ENCODE peak calls at places on chromosomes 5 and 9, in five cellular contexts. One of them, this sample, is unnamed.

GRCh38 chr5:10506535-10506934 is 57.3 kb upstream of the ANKRD33B start:
- DNase-seq in tibial nerve: no peak
- DNase-seq in WTC11: no peak
- DNase-seq in HCT116: no peak
- DNase-seq in mesothelial cell of epicardium: no peak
- DNase-seq in this sample: no peak

GRCh38 chr5:16902846-16903245 is 33.2 kb downstream of the MYO10 start:
- DNase-seq in HCT116: no peak
- DNase-seq in tibial nerve: no peak
- DNase-seq in WTC11: no peak
- DNase-seq in mesothelial cell of epicardium: no peak
- DNase-seq in this sample: peak

GRCh38 chr9:131349881-131350563 is 43.9 kb upstream of the PRRC2B start:
- DNase-seq in WTC11: peak
- DNase-seq in HCT116: peak
- DNase-seq in tibial nerve: peak
- DNase-seq in mesothelial cell of epicardium: peak
- DNase-seq in this sample: peak

GRCh38 chr5:51208291-51208690 is 175.0 kb upstream of the ISL1 start:
- DNase-seq in WTC11: no peak
- DNase-seq in mesothelial cell of epicardium: no peak
- DNase-seq in tibial nerve: no peak
- DNase-seq in HCT116: no peak
- DNase-seq in this sample: no peak

GRCh38 chr9:73810585-73811215 is 659.0 kb downstream of the ANXA1 start:
- DNase-seq in HCT116: no peak
- DNase-seq in tibial nerve: no peak
- DNase-seq in mesothelial cell of epicardium: no peak
- DNase-seq in WTC11: no peak
- DNase-seq in this sample: peak

GRCh38 chr9:14911046-14911445 is 818 bp upstream of the FREM1 start:
- DNase-seq in WTC11: no peak
- DNase-seq in HCT116: no peak
- DNase-seq in mesothelial cell of epicardium: no peak
- DNase-seq in tibial nerve: no peak
- DNase-seq in this sample: no peak

GRCh38 chr9:113376634-113377531 is at the start of gene HDHD3:
- DNase-seq in WTC11: peak
- DNase-seq in HCT116: peak
- DNase-seq in tibial nerve: peak
- DNase-seq in mesothelial cell of epicardium: peak
- DNase-seq in this sample: peak

GRCh38 chr9:36101916-36102741 is 34.4 kb upstream of the GLIPR2 start:
- DNase-seq in WTC11: no peak
- DNase-seq in tibial nerve: no peak
- DNase-seq in HCT116: peak
- DNase-seq in mesothelial cell of epicardium: no peak
- DNase-seq in this sample: peak

GRCh38 chr9:109162652-109163051 is 4.4 kb downstream of the FRRS1L start:
- DNase-seq in mesothelial cell of epicardium: no peak
- DNase-seq in tibial nerve: no peak
- DNase-seq in WTC11: no peak
- DNase-seq in HCT116: no peak
- DNase-seq in this sample: no peak

GRCh38 chr5:119356384-119357188 is 767 bp downstream of the TNFAIP8 start:
- DNase-seq in HCT116: no peak
- DNase-seq in tibial nerve: no peak
- DNase-seq in WTC11: no peak
- DNase-seq in mesothelial cell of epicardium: no peak
- DNase-seq in this sample: peak

GRCh38 chr5:132083065-132083678 is 9.6 kb downstream of the CSF2 start:
- DNase-seq in HCT116: no peak
- DNase-seq in mesothelial cell of epicardium: no peak
- DNase-seq in tibial nerve: no peak
- DNase-seq in WTC11: no peak
- DNase-seq in this sample: no peak

GRCh38 chr9:76658510-76659231 is 105.6 kb upstream of the PCA3 start:
- DNase-seq in WTC11: no peak
- DNase-seq in mesothelial cell of epicardium: no peak
- DNase-seq in HCT116: peak
- DNase-seq in tibial nerve: no peak
- DNase-seq in this sample: peak

GRCh38 chr9:106697799-106698591 is 165.0 kb upstream of the ZNF462 start:
- DNase-seq in tibial nerve: peak
- DNase-seq in mesothelial cell of epicardium: peak
- DNase-seq in WTC11: peak
- DNase-seq in HCT116: no peak
- DNase-seq in this sample: peak

GRCh38 chr5:115209279-115209678 is 39.6 kb upstream of the TRIM36 start:
- DNase-seq in mesothelial cell of epicardium: no peak
- DNase-seq in HCT116: no peak
- DNase-seq in tibial nerve: no peak
- DNase-seq in WTC11: no peak
- DNase-seq in this sample: no peak

GRCh38 chr5:23977996-23978395 is 470.6 kb downstream of the PRDM9 start:
- DNase-seq in WTC11: peak
- DNase-seq in mesothelial cell of epicardium: no peak
- DNase-seq in tibial nerve: no peak
- DNase-seq in HCT116: no peak
- DNase-seq in this sample: peak

GRCh38 chr5:51398875-51399635 is 15.8 kb downstream of the ISL1 start:
- DNase-seq in WTC11: peak
- DNase-seq in HCT116: no peak
- DNase-seq in mesothelial cell of epicardium: no peak
- DNase-seq in tibial nerve: no peak
- DNase-seq in this sample: no peak

GRCh38 chr5:58922392-58923171 is 339.7 kb downstream of the RAB3C start:
- DNase-seq in mesothelial cell of epicardium: no peak
- DNase-seq in HCT116: no peak
- DNase-seq in tibial nerve: peak
- DNase-seq in WTC11: no peak
- DNase-seq in this sample: no peak

GRCh38 chr5:150511641-150512367 is 3.9 kb downstream of the NDST1 start:
- DNase-seq in HCT116: no peak
- DNase-seq in tibial nerve: peak
- DNase-seq in mesothelial cell of epicardium: no peak
- DNase-seq in WTC11: peak
- DNase-seq in this sample: peak

GRCh38 chr9:95156074-95156473 is 161.4 kb downstream of the FANCC start:
- DNase-seq in mesothelial cell of epicardium: no peak
- DNase-seq in WTC11: no peak
- DNase-seq in HCT116: no peak
- DNase-seq in tibial nerve: no peak
- DNase-seq in this sample: no peak

GRCh38 chr9:14912849-14913248 is 2.6 kb upstream of the FREM1 start:
- DNase-seq in HCT116: no peak
- DNase-seq in tibial nerve: no peak
- DNase-seq in mesothelial cell of epicardium: no peak
- DNase-seq in WTC11: no peak
- DNase-seq in this sample: no peak

GRCh38 chr5:8134609-8135008 is 265.7 kb downstream of the MTRR start:
- DNase-seq in mesothelial cell of epicardium: no peak
- DNase-seq in WTC11: no peak
- DNase-seq in tibial nerve: no peak
- DNase-seq in HCT116: no peak
- DNase-seq in this sample: no peak

GRCh38 chr5:78745985-78746384 is 97.4 kb upstream of the LHFPL2 start:
- DNase-seq in mesothelial cell of epicardium: no peak
- DNase-seq in tibial nerve: no peak
- DNase-seq in HCT116: no peak
- DNase-seq in WTC11: no peak
- DNase-seq in this sample: no peak

GRCh38 chr9:14829204-14829603 is 81.0 kb downstream of the FREM1 start:
- DNase-seq in HCT116: no peak
- DNase-seq in mesothelial cell of epicardium: no peak
- DNase-seq in tibial nerve: no peak
- DNase-seq in WTC11: no peak
- DNase-seq in this sample: no peak

GRCh38 chr5:102241809-102242421 is 54.2 kb downstream of the SLCO4C1 start:
- DNase-seq in tibial nerve: no peak
- DNase-seq in WTC11: no peak
- DNase-seq in HCT116: no peak
- DNase-seq in mesothelial cell of epicardium: no peak
- DNase-seq in this sample: no peak

GRCh38 chr5:35855221-35855620 is 1.5 kb upstream of the IL7R start:
- DNase-seq in tibial nerve: no peak
- DNase-seq in mesothelial cell of epicardium: no peak
- DNase-seq in HCT116: no peak
- DNase-seq in WTC11: no peak
- DNase-seq in this sample: no peak

GRCh38 chr5:157516016-157516415 is 56.0 kb downstream of the NIPAL4 start:
- DNase-seq in tibial nerve: no peak
- DNase-seq in WTC11: no peak
- DNase-seq in mesothelial cell of epicardium: no peak
- DNase-seq in HCT116: no peak
- DNase-seq in this sample: peak

GRCh38 chr5:53482717-53483638 is 2.5 kb downstream of the FST start:
- DNase-seq in HCT116: no peak
- DNase-seq in tibial nerve: no peak
- DNase-seq in WTC11: peak
- DNase-seq in mesothelial cell of epicardium: no peak
- DNase-seq in this sample: no peak
- TF ChIP-seq CTCF in HCT116: no peak
- TF ChIP-seq CTCF in tibial nerve: no peak
- TF ChIP-seq CTCF in WTC11: no peak
- TF ChIP-seq CTCF in mesothelial cell of epicardium: no peak
- TF ChIP-seq CTCF in this sample: peak

DNA sequence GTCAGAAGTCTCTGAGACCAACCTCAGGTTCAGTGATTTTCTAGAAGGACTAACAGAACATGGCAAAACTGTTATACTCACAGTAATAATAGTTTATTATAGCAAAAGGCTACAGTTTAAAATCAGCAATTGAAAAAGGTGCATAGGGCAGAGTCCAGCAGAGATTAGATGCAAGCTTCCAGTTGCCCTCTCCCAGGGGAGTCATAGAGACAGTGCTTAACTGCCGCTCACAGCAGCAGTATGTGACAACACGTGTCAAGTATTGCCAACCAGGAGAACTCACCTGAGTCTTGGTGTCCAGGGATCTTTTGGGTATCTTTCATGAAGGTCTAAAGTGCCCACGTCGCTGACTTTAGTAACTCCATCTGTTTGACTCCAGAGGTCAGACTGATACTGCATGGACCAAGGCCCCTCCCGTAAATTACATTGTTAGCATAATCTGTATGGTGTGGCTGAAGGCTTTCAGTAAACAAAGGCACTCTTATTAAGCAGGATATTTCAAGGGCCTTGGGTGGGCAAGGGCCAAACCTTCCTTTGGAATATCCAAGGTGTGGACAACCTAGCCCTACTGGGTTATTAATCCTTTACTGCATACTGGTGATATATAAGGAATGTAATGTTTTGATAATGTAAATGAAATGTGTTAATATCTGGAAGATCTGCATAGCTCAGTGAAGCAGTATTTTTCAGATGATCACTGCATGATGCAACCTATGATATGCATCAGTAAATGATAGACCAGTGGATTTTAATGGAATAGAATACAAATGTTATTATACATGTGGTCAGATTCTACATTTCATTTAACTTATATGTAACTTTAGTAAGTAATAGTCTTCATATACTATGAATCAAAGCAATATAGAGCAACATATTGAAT is 44.0 kb downstream of the RASA1 start:
- DNase-seq in tibial nerve: no peak
- DNase-seq in WTC11: no peak
- DNase-seq in HCT116: no peak
- DNase-seq in mesothelial cell of epicardium: no peak
- DNase-seq in this sample: no peak
- TF ChIP-seq CTCF in tibial nerve: no peak
- TF ChIP-seq CTCF in WTC11: no peak
- TF ChIP-seq CTCF in HCT116: no peak
- TF ChIP-seq CTCF in mesothelial cell of epicardium: no peak
- TF ChIP-seq CTCF in this sample: no peak

GRCh38 chr5:142110046-142110531 is 1.5 kb downstream of the NDFIP1 start:
- DNase-seq in HCT116: no peak
- DNase-seq in mesothelial cell of epicardium: no peak
- DNase-seq in tibial nerve: peak
- DNase-seq in WTC11: no peak
- DNase-seq in this sample: peak
- TF ChIP-seq CTCF in HCT116: no peak
- TF ChIP-seq CTCF in mesothelial cell of epicardium: no peak
- TF ChIP-seq CTCF in tibial nerve: no peak
- TF ChIP-seq CTCF in WTC11: no peak
- TF ChIP-seq CTCF in this sample: peak

GRCh38 chr9:19552693-19553092 is 143.9 kb downstream of the ACER2 start:
- DNase-seq in tibial nerve: no peak
- DNase-seq in HCT116: no peak
- DNase-seq in WTC11: no peak
- DNase-seq in mesothelial cell of epicardium: no peak
- DNase-seq in this sample: no peak

GRCh38 chr9:19552282-19552681 is 143.5 kb downstream of the ACER2 start:
- DNase-seq in WTC11: no peak
- DNase-seq in HCT116: no peak
- DNase-seq in mesothelial cell of epicardium: no peak
- DNase-seq in tibial nerve: no peak
- DNase-seq in this sample: no peak

GRCh38 chr9:19550009-19550408 is 141.2 kb downstream of the ACER2 start:
- DNase-seq in HCT116: no peak
- DNase-seq in WTC11: no peak
- DNase-seq in mesothelial cell of epicardium: no peak
- DNase-seq in tibial nerve: no peak
- DNase-seq in this sample: no peak

GRCh38 chr9:19553441-19553840 is 144.6 kb downstream of the ACER2 start:
- DNase-seq in tibial nerve: no peak
- DNase-seq in WTC11: no peak
- DNase-seq in HCT116: no peak
- DNase-seq in mesothelial cell of epicardium: no peak
- DNase-seq in this sample: no peak

GRCh38 chr9:19551124-19551929 is 142.5 kb downstream of the ACER2 start:
- DNase-seq in mesothelial cell of epicardium: no peak
- DNase-seq in HCT116: no peak
- DNase-seq in WTC11: peak
- DNase-seq in tibial nerve: no peak
- DNase-seq in this sample: no peak
- TF ChIP-seq CTCF in mesothelial cell of epicardium: no peak
- TF ChIP-seq CTCF in HCT116: no peak
- TF ChIP-seq CTCF in WTC11: peak
- TF ChIP-seq CTCF in tibial nerve: no peak
- TF ChIP-seq CTCF in this sample: no peak

GRCh38 chr5:30401479-30402058 is 791.9 kb upstream of the CDH6 start:
- DNase-seq in tibial nerve: no peak
- DNase-seq in mesothelial cell of epicardium: no peak
- DNase-seq in WTC11: peak
- DNase-seq in HCT116: no peak
- DNase-seq in this sample: peak
- TF ChIP-seq CTCF in tibial nerve: no peak
- TF ChIP-seq CTCF in mesothelial cell of epicardium: no peak
- TF ChIP-seq CTCF in WTC11: peak
- TF ChIP-seq CTCF in HCT116: no peak
- TF ChIP-seq CTCF in this sample: peak

GRCh38 chr5:120735076-120735475 is 271.0 kb downstream of the PRR16 start:
- DNase-seq in HCT116: no peak
- DNase-seq in WTC11: no peak
- DNase-seq in tibial nerve: no peak
- DNase-seq in mesothelial cell of epicardium: no peak
- DNase-seq in this sample: no peak
- TF ChIP-seq CTCF in HCT116: no peak
- TF ChIP-seq CTCF in WTC11: no peak
- TF ChIP-seq CTCF in tibial nerve: no peak
- TF ChIP-seq CTCF in mesothelial cell of epicardium: no peak
- TF ChIP-seq CTCF in this sample: peak

This sample was measured in MCF 10A.